ENCODE peak calls at places on chromosome 10, in nine cellular contexts. One of them, this sample, is unnamed.

GRCh38 chr10:113475381-113475807 is 77.5 kb upstream of the HABP2 start:
- DNase-seq in neuronal stem cell: no peak
- DNase-seq in fibroblast of lung: peak; percentile 91
- DNase-seq in neural progenitor cell: no peak
- DNase-seq in H9: no peak
- DNase-seq in NT2/D1: no peak
- DNase-seq in PC-3: peak; percentile 85
- DNase-seq in IMR-90: no peak
- DNase-seq in H1: no peak
- DNase-seq in this sample: no peak

GRCh38 chr10:115846528-115846927 is 426.5 kb downstream of the GFRA1 start:
- DNase-seq in fibroblast of lung: no peak
- DNase-seq in neuronal stem cell: no peak
- DNase-seq in PC-3: no peak
- DNase-seq in IMR-90: no peak
- DNase-seq in H9: no peak
- DNase-seq in H1: no peak
- DNase-seq in neural progenitor cell: no peak
- DNase-seq in NT2/D1: no peak
- DNase-seq in this sample: no peak

GRCh38 chr10:98302711-98303365 is 34.8 kb upstream of the LOXL4 start:
- DNase-seq in H1: no peak
- DNase-seq in NT2/D1: no peak
- DNase-seq in fibroblast of lung: no peak
- DNase-seq in H9: no peak
- DNase-seq in IMR-90: no peak
- DNase-seq in neuronal stem cell: no peak
- DNase-seq in PC-3: no peak
- DNase-seq in neural progenitor cell: no peak
- DNase-seq in this sample: no peak

GRCh38 chr10:112517381-112517976 is 70.5 kb downstream of the VTI1A start:
- DNase-seq in fibroblast of lung: peak; percentile 40
- DNase-seq in H1: no peak
- DNase-seq in neural progenitor cell: no peak
- DNase-seq in H9: no peak
- DNase-seq in IMR-90: no peak
- DNase-seq in NT2/D1: no peak
- DNase-seq in neuronal stem cell: no peak
- DNase-seq in PC-3: peak; percentile 62
- DNase-seq in this sample: no peak

GRCh38 chr10:33386926-33387325 is 52.5 kb upstream of the NRP1 start:
- DNase-seq in PC-3: no peak
- DNase-seq in IMR-90: peak; percentile 31
- DNase-seq in neural progenitor cell: no peak
- DNase-seq in fibroblast of lung: peak; percentile 51
- DNase-seq in H1: no peak
- DNase-seq in NT2/D1: peak; percentile 5
- DNase-seq in neuronal stem cell: no peak
- DNase-seq in H9: no peak
- DNase-seq in this sample: no peak

GRCh38 chr10:101535949-101536348 is 52.1 kb downstream of the POLL start:
- DNase-seq in H1: no peak
- DNase-seq in H9: no peak
- DNase-seq in NT2/D1: no peak
- DNase-seq in fibroblast of lung: no peak
- DNase-seq in IMR-90: no peak
- DNase-seq in PC-3: no peak
- DNase-seq in neural progenitor cell: no peak
- DNase-seq in neuronal stem cell: no peak
- DNase-seq in this sample: no peak

GRCh38 chr10:132715791-132716680 is 69.9 kb downstream of the NKX6-2 start:
- DNase-seq in IMR-90: no peak
- DNase-seq in neural progenitor cell: no peak
- DNase-seq in fibroblast of lung: no peak
- DNase-seq in H9: no peak
- DNase-seq in H1: no peak
- DNase-seq in NT2/D1: no peak
- DNase-seq in PC-3: no peak
- DNase-seq in neuronal stem cell: no peak
- DNase-seq in this sample: no peak

GRCh38 chr10:45602082-45602730 is 70.4 kb downstream of the ZFAND4 start:
- DNase-seq in fibroblast of lung: peak; percentile 64
- DNase-seq in neural progenitor cell: no peak
- DNase-seq in neuronal stem cell: no peak
- DNase-seq in PC-3: no peak
- DNase-seq in H1: no peak
- DNase-seq in H9: no peak
- DNase-seq in NT2/D1: no peak
- DNase-seq in IMR-90: peak; percentile 75
- DNase-seq in this sample: no peak

GRCh38 chr10:4804505-4804904 is 21.5 kb upstream of the AKR1E2 start:
- DNase-seq in IMR-90: peak; percentile 75
- DNase-seq in NT2/D1: no peak
- DNase-seq in H1: no peak
- DNase-seq in PC-3: no peak
- DNase-seq in fibroblast of lung: peak; percentile 44
- DNase-seq in neural progenitor cell: no peak
- DNase-seq in neuronal stem cell: no peak
- DNase-seq in H9: no peak
- DNase-seq in this sample: no peak

GRCh38 chr10:102758226-102758932 is 14.6 kb downstream of the WBP1L start:
- DNase-seq in H9: no peak
- DNase-seq in neuronal stem cell: no peak
- DNase-seq in NT2/D1: no peak
- DNase-seq in IMR-90: no peak
- DNase-seq in neural progenitor cell: no peak
- DNase-seq in PC-3: no peak
- DNase-seq in fibroblast of lung: no peak
- DNase-seq in H1: no peak
- DNase-seq in this sample: no peak

GRCh38 chr10:104330168-104331117 is 7.8 kb downstream of the ITPRIP start:
- DNase-seq in PC-3: peak; percentile 42
- DNase-seq in IMR-90: peak; percentile 93
- DNase-seq in NT2/D1: no peak
- DNase-seq in neuronal stem cell: no peak
- DNase-seq in neural progenitor cell: no peak
- DNase-seq in H1: no peak
- DNase-seq in H9: no peak
- DNase-seq in fibroblast of lung: peak; percentile 82
- DNase-seq in this sample: no peak

GRCh38 chr10:71255817-71256660 is 43.7 kb downstream of the UNC5B start:
- DNase-seq in H1: no peak
- DNase-seq in NT2/D1: no peak
- DNase-seq in neural progenitor cell: peak; percentile 54
- DNase-seq in neuronal stem cell: no peak
- DNase-seq in PC-3: peak; percentile 68
- DNase-seq in H9: no peak
- DNase-seq in fibroblast of lung: peak; percentile 94
- DNase-seq in IMR-90: peak; percentile 91
- DNase-seq in this sample: peak; percentile 92

GRCh38 chr10:28400176-28400575 is 97.3 kb upstream of the MPP7 start:
- DNase-seq in fibroblast of lung: no peak
- DNase-seq in neuronal stem cell: no peak
- DNase-seq in H1: no peak
- DNase-seq in H9: no peak
- DNase-seq in IMR-90: no peak
- DNase-seq in NT2/D1: no peak
- DNase-seq in PC-3: no peak
- DNase-seq in neural progenitor cell: no peak
- DNase-seq in this sample: peak; percentile 53

GRCh38 chr10:100006241-100006886 is 3.4 kb downstream of the DNMBP start:
- DNase-seq in PC-3: peak; percentile 91
- DNase-seq in H1: no peak
- DNase-seq in NT2/D1: no peak
- DNase-seq in H9: no peak
- DNase-seq in IMR-90: peak; percentile 97
- DNase-seq in neuronal stem cell: no peak
- DNase-seq in fibroblast of lung: peak; percentile 98
- DNase-seq in neural progenitor cell: no peak
- DNase-seq in this sample: no peak

GRCh38 chr10:100993986-100994708 is 5.5 kb upstream of the LZTS2 start:
- DNase-seq in NT2/D1: no peak
- DNase-seq in PC-3: peak; percentile 59
- DNase-seq in H9: no peak
- DNase-seq in H1: no peak
- DNase-seq in IMR-90: peak; percentile 45
- DNase-seq in fibroblast of lung: no peak
- DNase-seq in neural progenitor cell: peak; percentile 65
- DNase-seq in neuronal stem cell: no peak
- DNase-seq in this sample: no peak

DNA sequence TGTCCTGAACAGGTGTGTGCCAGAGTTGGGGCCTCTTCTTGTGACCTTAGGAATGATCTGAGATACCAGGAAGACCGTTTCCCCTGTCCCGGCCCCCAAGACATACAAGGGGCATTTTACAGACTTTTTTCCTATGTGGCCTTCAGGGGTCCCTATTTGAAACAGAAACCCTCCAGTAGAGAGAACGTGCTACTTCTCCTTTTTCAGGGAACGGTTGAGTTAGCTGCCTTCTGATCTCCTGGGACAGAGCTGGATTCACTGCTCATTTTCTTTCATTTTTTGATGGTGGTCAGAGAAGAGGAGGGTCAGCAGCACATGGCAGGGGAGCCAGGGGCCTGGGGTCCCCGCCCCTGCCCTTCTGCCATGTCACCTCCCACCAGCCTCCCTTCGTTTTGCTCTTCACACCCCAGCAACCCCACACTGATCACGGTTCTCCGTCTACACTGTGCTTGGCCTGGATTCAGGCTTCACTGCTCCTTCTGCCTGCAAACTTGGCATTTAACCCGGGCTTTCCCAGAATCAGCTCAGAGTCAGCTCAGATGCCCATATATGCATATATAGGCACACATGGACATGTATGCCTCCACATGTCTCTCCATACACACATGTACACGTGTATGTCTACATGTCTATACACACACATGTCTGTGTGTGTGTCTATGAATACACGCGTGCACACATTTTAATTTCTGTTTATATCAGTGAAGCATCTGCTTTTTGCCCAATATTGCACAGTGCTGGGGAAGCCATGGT is 138.0 kb upstream of the BTBD16 start:
- DNase-seq in NT2/D1: no peak
- DNase-seq in neuronal stem cell: no peak
- DNase-seq in H1: no peak
- DNase-seq in fibroblast of lung: no peak
- DNase-seq in neural progenitor cell: no peak
- DNase-seq in H9: no peak
- DNase-seq in IMR-90: no peak
- DNase-seq in PC-3: no peak
- DNase-seq in this sample: no peak
- H3K9ac ChIP-seq in NT2/D1: no peak overlapping the region
- H3K9ac ChIP-seq in neuronal stem cell: no peak overlapping the region
- H3K9ac ChIP-seq in H1: no peak overlapping the region
- H3K9ac ChIP-seq in fibroblast of lung: no peak overlapping the region
- H3K9ac ChIP-seq in neural progenitor cell: no peak overlapping the region
- H3K9ac ChIP-seq in H9: no peak overlapping the region
- H3K9ac ChIP-seq in IMR-90: no peak overlapping the region
- H3K9ac ChIP-seq in PC-3: no peak overlapping the region
- H3K9ac ChIP-seq in this sample: no peak overlapping the region

DNA sequence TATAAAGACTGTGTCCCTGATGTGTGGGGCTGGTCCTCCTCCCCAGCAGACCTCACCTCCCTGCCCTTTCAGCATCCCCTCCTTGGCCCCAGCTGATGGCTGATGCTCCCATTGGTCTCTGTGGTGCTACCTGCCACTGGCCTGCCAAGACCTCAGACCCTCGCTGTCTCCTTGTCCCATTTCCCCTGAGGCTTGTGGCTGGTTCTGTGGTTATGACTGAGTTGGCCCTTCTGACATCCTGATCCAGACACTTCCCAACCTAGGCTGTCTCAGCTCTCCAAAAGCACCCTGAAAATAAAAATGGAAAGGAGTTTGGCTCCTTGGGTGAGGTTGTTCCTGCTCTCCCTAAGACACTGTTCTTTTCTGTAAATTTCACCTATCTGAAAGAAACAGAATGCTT is 214.2 kb downstream of the RPS24 start:
- DNase-seq in IMR-90: no peak
- DNase-seq in H1: no peak
- DNase-seq in H9: no peak
- DNase-seq in NT2/D1: no peak
- DNase-seq in neural progenitor cell: no peak
- DNase-seq in PC-3: no peak
- DNase-seq in neuronal stem cell: no peak
- DNase-seq in fibroblast of lung: no peak
- DNase-seq in this sample: no peak
- H3K9ac ChIP-seq in IMR-90: no peak overlapping the region
- H3K9ac ChIP-seq in H1: no peak overlapping the region
- H3K9ac ChIP-seq in H9: no peak overlapping the region
- H3K9ac ChIP-seq in NT2/D1: no peak overlapping the region
- H3K9ac ChIP-seq in neural progenitor cell: no peak overlapping the region
- H3K9ac ChIP-seq in PC-3: no peak overlapping the region
- H3K9ac ChIP-seq in neuronal stem cell: no peak overlapping the region
- H3K9ac ChIP-seq in fibroblast of lung: no peak overlapping the region
- H3K9ac ChIP-seq in this sample: no peak overlapping the region

DNA sequence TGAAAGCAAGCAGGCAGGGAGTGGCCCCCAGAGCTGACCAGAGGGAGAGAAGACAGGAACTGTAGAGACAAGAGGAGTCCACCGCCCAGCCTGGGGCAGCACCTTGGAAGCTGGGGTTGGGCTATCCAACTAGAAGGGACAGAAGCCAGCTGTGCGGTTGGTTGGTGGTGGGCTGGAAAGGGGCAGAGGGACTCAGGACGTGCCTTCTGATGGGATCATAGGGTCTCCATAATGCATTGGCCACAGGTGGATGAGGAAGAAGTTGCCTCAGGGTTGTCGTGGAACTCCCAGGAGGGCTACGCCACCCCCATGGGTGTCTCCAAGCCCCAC is 114.0 kb upstream of the RET start:
- DNase-seq in neuronal stem cell: no peak
- DNase-seq in NT2/D1: no peak
- DNase-seq in IMR-90: no peak
- DNase-seq in H9: no peak
- DNase-seq in fibroblast of lung: no peak
- DNase-seq in H1: no peak
- DNase-seq in PC-3: no peak
- DNase-seq in neural progenitor cell: no peak
- DNase-seq in this sample: no peak
- H3K9ac ChIP-seq in neuronal stem cell: no peak overlapping the region
- H3K9ac ChIP-seq in NT2/D1: no peak overlapping the region
- H3K9ac ChIP-seq in IMR-90: no peak overlapping the region
- H3K9ac ChIP-seq in H9: no peak overlapping the region
- H3K9ac ChIP-seq in fibroblast of lung: no peak overlapping the region
- H3K9ac ChIP-seq in H1: no peak overlapping the region
- H3K9ac ChIP-seq in PC-3: no peak overlapping the region
- H3K9ac ChIP-seq in neural progenitor cell: no peak overlapping the region
- H3K9ac ChIP-seq in this sample: no peak overlapping the region

DNA sequence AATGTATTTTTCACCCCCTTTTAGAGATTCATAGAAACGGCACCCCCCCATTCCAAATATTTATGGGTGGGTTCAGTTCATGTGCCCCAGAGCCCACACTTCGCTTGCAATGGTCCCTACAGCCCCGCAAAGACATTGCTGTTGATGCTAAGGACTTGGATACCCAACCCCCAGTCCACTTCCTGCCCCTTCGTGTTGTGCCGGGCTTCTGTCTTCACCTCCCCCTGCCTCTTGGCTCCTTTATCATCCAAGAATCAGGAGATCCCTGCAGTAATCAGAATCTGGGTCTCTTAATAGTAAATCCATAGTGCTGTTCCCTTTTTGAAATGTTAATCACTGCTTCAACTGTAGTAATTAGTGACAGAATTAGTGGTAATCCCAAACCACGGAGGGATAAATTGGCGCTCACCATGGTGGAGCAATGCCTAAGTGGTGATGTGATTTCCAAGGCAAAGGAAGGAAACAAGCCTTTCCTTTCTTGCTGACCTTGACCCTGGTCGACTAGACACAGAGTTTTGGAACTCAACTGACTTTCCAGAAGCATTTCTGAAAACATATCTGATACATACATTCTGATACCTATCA is 67.7 kb downstream of the HK1 start:
- DNase-seq in PC-3: no peak
- DNase-seq in H1: no peak
- DNase-seq in NT2/D1: no peak
- DNase-seq in neuronal stem cell: no peak
- DNase-seq in H9: no peak
- DNase-seq in neural progenitor cell: no peak
- DNase-seq in IMR-90: no peak
- DNase-seq in fibroblast of lung: no peak
- DNase-seq in this sample: no peak
- H3K9ac ChIP-seq in PC-3: no peak overlapping the region
- H3K9ac ChIP-seq in H1: no peak overlapping the region
- H3K9ac ChIP-seq in NT2/D1: no peak overlapping the region
- H3K9ac ChIP-seq in neuronal stem cell: no peak overlapping the region
- H3K9ac ChIP-seq in H9: no peak overlapping the region
- H3K9ac ChIP-seq in neural progenitor cell: no peak overlapping the region
- H3K9ac ChIP-seq in IMR-90: no peak overlapping the region
- H3K9ac ChIP-seq in fibroblast of lung: no peak overlapping the region
- H3K9ac ChIP-seq in this sample: peak overlapping the region; percentile 5